ENCODE peak calls at places on chromosomes 4 and X, in four cellular contexts. J is thyroid gland, Q is dorsolateral prefrontal cortex, V is adipocyte. E is an unnamed sample. For H3K27me3, the result is how much of the 10 kb centered on the place peaks cover.

GRCh38 chr4:121827851-121828250 is 4.2 kb upstream of the CCNA2 start:
- DNase-seq in Q (no peak), J (no peak), V (peak), E (no peak)

GRCh38 chr4:40196724-40197281 is at the start of gene RHOH:
- DNase-seq in Q (no peak), V (no peak), J (no peak), E (no peak)

GRCh38 chrX:148661035-148661434 is 160.6 kb downstream of the AFF2 start:
- DNase-seq in J (no peak), V (no peak), Q (no peak), E (no peak)

GRCh38 chrX:15384304-15384703 is at the start of gene VEGFD:
- DNase-seq in J (no peak), Q (no peak), V (peak), E (no peak)

GRCh38 chr4:1626151-1626550 is 58.0 kb downstream of the FAM53A start:
- DNase-seq in Q (no peak), J (no peak), V (no peak), E (no peak)

GRCh38 chrX:151009582-151009981 is 26.4 kb downstream of the HMGB3 start:
- DNase-seq in J (no peak), Q (no peak), V (no peak), E (no peak)

GRCh38 chr4:141077611-141078225 is 55.6 kb downstream of the RNF150 start:
- DNase-seq in Q (peak), V (peak), J (peak), E (no peak)

GRCh38 chr4:37988670-37989069 is 28.5 kb downstream of the PTTG2 start:
- DNase-seq in J (peak), V (no peak), Q (no peak), E (no peak)

GRCh38 chr4:7041851-7042696 is 1.1 kb upstream of the TADA2B start:
- DNase-seq in J (peak), Q (peak), V (peak), E (peak)

GRCh38 chr4:163621844-163622243 is 127.4 kb downstream of the TMA16 start:
- DNase-seq in Q (no peak), J (no peak), V (no peak), E (no peak)

GRCh38 chr4:183532823-183533222 is 28.0 kb downstream of the ING2 start:
- DNase-seq in J (no peak), V (peak), Q (no peak), E (peak)

GRCh38 chr4:180560896-180561295 is 1682.3 kb upstream of the TENM3 start:
- DNase-seq in J (no peak), Q (no peak), V (peak), E (no peak)

GRCh38 chr4:142036795-142037583 is 400.6 kb downstream of the IL15 start:
- DNase-seq in Q (no peak), V (no peak), J (no peak), E (no peak)

GRCh38 chrX:150329888-150330287 is 33.2 kb upstream of the MAMLD1 start:
- DNase-seq in J (no peak), V (no peak), Q (no peak), E (no peak)

GRCh38 chrX:114717921-114718320 is 134.0 kb downstream of the HTR2C start:
- DNase-seq in J (no peak), Q (no peak), V (no peak), E (no peak)

GRCh38 chrX:39922497-39922896 is 175.3 kb downstream of the BCOR start:
- DNase-seq in Q (no peak), J (no peak), V (no peak), E (no peak)
- H3K27me3 ChIP-seq in Q (under half), J (under half), V (under half), E (under half)

DNA sequence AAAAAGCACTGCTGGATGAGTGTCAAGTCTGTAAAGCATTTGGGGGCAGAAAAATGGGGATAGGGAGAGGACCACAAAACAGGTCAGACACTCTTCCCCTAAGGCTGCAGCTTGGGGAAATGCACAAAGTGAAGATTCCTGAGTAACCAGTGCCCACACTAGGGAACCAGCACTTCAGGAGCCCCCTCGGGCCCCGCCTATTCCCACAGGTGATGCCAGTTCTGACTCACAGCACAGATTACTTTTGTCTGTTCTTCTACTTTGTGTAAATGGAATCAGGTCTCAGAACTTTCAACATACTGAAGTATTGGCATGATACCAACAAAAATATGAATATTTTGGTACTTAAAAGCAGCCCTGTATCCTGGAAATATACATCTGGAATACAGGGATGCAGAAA is 112.5 kb downstream of the ADRA2C start:
- DNase-seq in Q (no peak), V (no peak), J (no peak), E (no peak)
- H3K27me3 ChIP-seq in Q (under half), V (under half), J (under half), E (under half)

GRCh38 chrX:134752558-134752957 is 94.3 kb upstream of the PLAC1 start:
- DNase-seq in J (no peak), Q (no peak), V (peak), E (no peak)
- H3K27me3 ChIP-seq in J (under half), Q (under half), V (under half), E (under half)

GRCh38 chr4:8851321-8852117 is 20.1 kb downstream of the HMX1 start:
- DNase-seq in V (no peak), J (no peak), Q (no peak), E (no peak)
- H3K27me3 ChIP-seq in V (half or more), J (under half), Q (half or more), E (under half)

GRCh38 chr4:77178560-77178959 is 21.6 kb downstream of the CCNG2 start:
- DNase-seq in Q (no peak), J (no peak), V (no peak), E (no peak)

GRCh38 chr4:77184018-77184417 is 27.0 kb downstream of the CCNG2 start:
- DNase-seq in V (no peak), J (no peak), Q (no peak), E (no peak)

GRCh38 chr4:77184961-77185360 is 28.0 kb downstream of the CCNG2 start:
- DNase-seq in Q (no peak), V (no peak), J (no peak), E (no peak)

GRCh38 chr4:77179512-77179911 is 22.5 kb downstream of the CCNG2 start:
- DNase-seq in V (no peak), Q (no peak), J (no peak), E (no peak)

GRCh38 chr4:77181737-77182136 is 24.7 kb downstream of the CCNG2 start:
- DNase-seq in J (no peak), V (no peak), Q (no peak), E (no peak)
- H3K27me3 ChIP-seq in J (under half), V (under half), Q (under half), E (under half)